ENCODE peak calls at places on chromosomes 1 and 21, in six cellular contexts. Q is trophoblast cell, K is DND-41, I is H9, N is GM23248, J is hepatocyte. E is an unnamed sample.

GRCh38 chr1:35856964-35857363 is 26.0 kb upstream of the AGO1 start:
- DNase-seq in N (no peak), J (no peak), I (no peak), Q (no peak), K (no peak), E (no peak)

GRCh38 chr1:44881011-44881632 is 38.1 kb upstream of the PTCH2 start:
- DNase-seq in K (no peak), N (peak; percentile 93), Q (no peak), J (no peak), I (no peak), E (peak; percentile 90)

GRCh38 chr1:182863940-182864339 is 24.8 kb downstream of the DHX9 start:
- DNase-seq in N (no peak), K (no peak), Q (no peak), J (no peak), I (no peak), E (no peak)

GRCh38 chr1:17773626-17774326 is 18.6 kb downstream of the ACTL8 start:
- DNase-seq in K (no peak), Q (no peak), I (no peak), J (no peak), N (no peak), E (no peak)

GRCh38 chr1:81547261-81547911 is 253.3 kb upstream of the ADGRL2 start:
- DNase-seq in K (no peak), N (no peak), Q (no peak), J (no peak), I (peak; percentile 45), E (peak; percentile 50)

GRCh38 chr1:155651861-155652661 is 36.5 kb downstream of the YY1AP1 start:
- DNase-seq in K (no peak), J (no peak), I (no peak), N (peak; percentile 28), Q (peak; percentile 35), E (peak; percentile 57)

GRCh38 chr1:181140891-181141290 is 52.4 kb downstream of the IER5 start:
- DNase-seq in J (no peak), N (no peak), Q (no peak), I (no peak), K (no peak), E (no peak)

GRCh38 chr21:16707274-16707673 is 805.6 kb upstream of the CXADR start:
- DNase-seq in K (no peak), J (no peak), Q (no peak), N (no peak), I (no peak), E (no peak)

GRCh38 chr1:199161766-199162303 is 523.0 kb downstream of the PTPRC start:
- DNase-seq in K (peak; percentile 68), Q (no peak), J (no peak), N (no peak), I (no peak), E (no peak)

GRCh38 chr1:33012165-33012564 is 24.5 kb downstream of the AK2 start:
- DNase-seq in K (no peak), N (no peak), J (no peak), Q (no peak), I (no peak), E (no peak)

GRCh38 chr21:28442624-28443023 is 550.1 kb downstream of the LTN1 start:
- DNase-seq in N (peak; percentile 85), Q (no peak), I (no peak), K (no peak), J (no peak), E (peak; percentile 14)

GRCh38 chr21:41819236-41819855 is 52.5 kb upstream of the RIPK4 start:
- DNase-seq in N (no peak), K (no peak), J (no peak), I (no peak), Q (no peak), E (no peak)

DNA sequence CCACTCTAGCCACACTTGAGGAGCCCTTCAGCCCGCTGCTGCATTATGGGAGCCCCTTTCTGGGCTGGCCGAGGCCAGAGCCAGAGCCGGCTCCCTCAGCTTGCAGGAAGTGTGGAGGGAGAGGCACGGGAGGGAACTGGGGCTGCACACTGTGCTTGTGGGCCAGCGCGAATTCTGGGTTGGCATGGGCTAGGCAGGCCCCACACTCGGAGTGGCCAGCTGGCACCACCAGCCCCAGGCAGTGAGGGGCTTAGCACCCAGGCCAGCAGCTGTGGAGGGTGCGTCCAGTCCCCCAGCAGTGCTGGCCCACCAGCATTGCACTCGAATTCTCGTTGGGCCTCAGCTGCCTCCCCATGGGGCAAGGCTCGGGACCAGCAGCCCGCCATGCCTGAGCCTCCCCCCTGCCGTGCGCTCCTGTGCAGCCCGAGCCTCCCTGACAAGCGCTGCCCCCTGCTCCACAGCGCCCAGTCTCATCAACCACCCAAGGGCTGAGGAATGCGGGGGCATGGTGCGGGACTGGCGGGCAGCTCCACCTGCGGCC is 785.9 kb upstream of the TPTE start:
- DNase-seq in N (no peak), J (no peak), Q (no peak), I (no peak), K (no peak), E (no peak)
- H3K9me3 ChIP-seq in N (peaks cover 2% of the 10 kb centered on the region), J (peaks cover 37% of the 10 kb centered on the region), Q (peaks cover 33% of the 10 kb centered on the region), I (peaks cover 96% of the 10 kb centered on the region), K (peaks cover 35% of the 10 kb centered on the region), E (peaks cover 67% of the 10 kb centered on the region)

GRCh38 chr1:89994231-89994804 is 592 bp upstream of the ZNF326 start:
- DNase-seq in Q (no peak), I (no peak), K (no peak), J (no peak), N (no peak), E (no peak)
- H3K27ac ChIP-seq in Q (peak overlapping the region; percentile 54), I (peak overlapping the region; percentile 60), K (peak overlapping the region; percentile 96), J (peak overlapping the region; percentile 99), N (peak overlapping the region; percentile 89), E (peak overlapping the region; percentile 89)

DNA sequence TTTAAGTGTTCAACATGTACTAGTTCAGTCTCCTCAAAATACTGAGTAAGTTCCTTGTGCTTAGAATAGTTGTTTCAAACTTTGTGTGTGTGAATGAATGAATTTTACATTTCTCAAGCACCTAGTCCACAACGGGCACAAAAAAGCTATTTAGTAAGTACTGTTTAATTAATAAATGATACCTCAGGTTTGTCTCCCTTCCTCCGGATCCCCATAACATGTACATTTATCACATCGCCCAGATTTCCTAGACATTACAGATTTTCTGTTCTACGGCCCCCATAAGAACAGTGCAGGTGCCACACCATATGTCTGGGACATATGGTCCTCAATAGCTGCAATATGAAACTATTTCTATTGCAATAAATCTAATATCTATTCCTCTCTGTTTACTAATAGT is 1.3 kb upstream of the TTF2 start:
- DNase-seq in N (no peak), I (no peak), K (no peak), Q (no peak), J (no peak), E (no peak)
- H2AFZ ChIP-seq in N (peak overlapping the region; percentile 88), I (no peak overlapping the region), K (peak overlapping the region; percentile 76), Q (no peak overlapping the region), J (peak overlapping the region; percentile 31), E (no peak overlapping the region)

DNA sequence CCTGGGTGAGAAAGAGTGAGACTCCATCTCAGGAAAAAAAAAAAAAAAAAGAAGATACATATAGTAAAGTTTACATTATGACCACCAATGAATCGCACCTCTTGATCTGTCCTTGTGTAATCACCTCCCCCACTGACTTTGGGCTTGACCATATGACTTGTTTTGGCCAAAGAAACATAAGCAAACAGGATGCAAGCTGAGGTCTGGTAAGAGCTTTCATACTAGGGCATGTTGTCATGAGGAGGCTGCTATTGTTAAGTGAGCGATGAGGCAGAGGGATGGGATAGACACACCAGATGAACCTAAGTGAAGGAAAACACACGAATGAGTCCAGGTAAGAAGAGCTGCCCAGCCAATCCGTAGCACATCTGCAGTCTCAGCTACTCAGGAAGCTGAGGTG is 10.7 kb downstream of the ENAH start:
- DNase-seq in Q (no peak), J (no peak), K (no peak), N (peak; percentile 32), I (no peak), E (no peak)
- H3K9me3 ChIP-seq in Q (no peaks in the 10 kb centered on the region), J (no peaks in the 10 kb centered on the region), K (no peaks in the 10 kb centered on the region), N (no peaks in the 10 kb centered on the region), I (no peaks in the 10 kb centered on the region), E (no peaks in the 10 kb centered on the region)

DNA sequence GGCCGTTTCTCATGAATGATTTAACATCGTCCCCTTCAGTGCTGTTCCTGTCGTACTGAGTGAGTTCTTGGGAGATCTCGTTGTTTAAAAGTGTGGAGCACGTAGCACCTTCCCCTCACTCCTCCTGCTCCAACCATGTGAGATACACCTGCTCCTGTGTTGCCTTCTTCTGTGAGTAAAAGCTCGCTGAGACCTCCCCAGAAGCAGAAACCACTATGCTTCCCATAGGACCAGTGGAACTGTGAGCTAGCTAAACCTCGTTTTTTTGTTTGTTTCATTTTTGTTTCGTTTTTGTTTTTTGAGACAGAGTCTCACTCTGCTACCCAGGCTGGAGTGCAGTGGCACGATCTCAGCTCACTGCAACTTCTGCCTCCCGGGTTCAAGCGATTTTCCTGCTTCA is 198.6 kb downstream of the NCAM2 start:
- DNase-seq in Q (no peak), J (no peak), I (no peak), N (no peak), K (peak; percentile 22), E (no peak)
- H3K27ac ChIP-seq in Q (no peak overlapping the region), J (no peak overlapping the region), I (no peak overlapping the region), N (no peak overlapping the region), K (peak overlapping the region; percentile 10), E (no peak overlapping the region)

GRCh38 chr1:188055921-188056505 is 1227.3 kb downstream of the PLA2G4A start:
- DNase-seq in I (no peak), Q (no peak), N (no peak), J (no peak), K (no peak), E (no peak)

DNA sequence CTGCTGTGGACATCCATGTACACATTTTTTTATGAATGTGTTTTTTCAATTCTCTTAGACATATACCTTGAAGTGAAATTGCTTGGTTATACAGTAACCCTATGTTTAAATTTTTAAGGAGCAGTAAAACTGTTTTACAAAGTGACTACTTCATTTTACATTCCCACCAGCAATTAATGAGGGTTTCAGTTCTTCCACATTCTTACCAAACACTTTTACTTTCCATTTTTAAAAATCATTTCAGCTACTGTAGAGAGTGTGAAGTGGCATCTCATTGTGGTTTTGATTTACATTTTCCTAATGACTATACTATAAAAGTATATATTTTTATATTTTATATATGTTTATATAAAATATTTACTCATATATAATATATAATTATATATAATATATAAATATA is 1221.5 kb downstream of the PLA2G4A start:
- DNase-seq in J (no peak), I (no peak), K (no peak), N (no peak), Q (no peak), E (no peak)
- H2AFZ ChIP-seq in J (no peak overlapping the region), I (no peak overlapping the region), K (no peak overlapping the region), N (no peak overlapping the region), Q (no peak overlapping the region), E (no peak overlapping the region)

GRCh38 chr1:4494558-4494957 is 159.9 kb upstream of the AJAP1 start:
- DNase-seq in I (peak; percentile 63), Q (no peak), N (no peak), K (no peak), J (no peak), E (no peak)

GRCh38 chr1:4500441-4500840 is 154.0 kb upstream of the AJAP1 start:
- DNase-seq in K (no peak), I (no peak), J (no peak), N (no peak), Q (no peak), E (no peak)

DNA sequence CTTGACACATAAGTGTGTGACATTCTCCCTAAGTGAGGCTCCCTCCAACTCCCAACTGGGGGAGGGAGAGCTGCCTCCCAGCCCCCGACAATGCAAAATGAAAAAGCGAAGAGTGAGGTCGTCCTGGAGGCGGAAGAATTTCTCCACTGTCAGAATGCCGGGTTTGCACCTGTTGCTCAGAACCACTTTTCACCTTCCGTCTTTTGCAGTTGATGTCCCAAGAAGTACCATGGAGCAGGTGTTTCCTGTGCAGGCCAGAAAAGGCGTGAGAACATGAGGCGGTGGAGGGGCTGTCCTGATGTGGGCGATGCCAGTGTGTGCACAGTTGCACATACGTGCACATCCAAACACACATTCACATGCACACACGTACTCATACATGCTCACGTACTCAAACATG is 158.6 kb upstream of the AJAP1 start:
- DNase-seq in J (no peak), K (no peak), N (no peak), Q (no peak), I (no peak), E (no peak)
- H3K9me3 ChIP-seq in J (no peaks in the 10 kb centered on the region), K (no peaks in the 10 kb centered on the region), N (no peaks in the 10 kb centered on the region), Q (peaks cover 4% of the 10 kb centered on the region), I (no peaks in the 10 kb centered on the region), E (peaks cover 11% of the 10 kb centered on the region)